ENCODE peak calls at places on chromosomes 5 and 9, in five cellular contexts. E is Peyer's patch, U is ovary, P is PC-9, X is prostate gland. L is an unnamed sample.

GRCh38 chr9:116390306-116391228 is 237.0 kb downstream of the PAPPA start:
- DNase-seq in X (no peak), E (no peak), P (no peak), U (no peak), L (no peak)

GRCh38 chr5:107274576-107274975 is 396.2 kb downstream of the EFNA5 start:
- DNase-seq in X (no peak), U (no peak), P (no peak), E (no peak), L (no peak)

GRCh38 chr9:130885422-130886375 is 10.9 kb downstream of the QRFP start:
- DNase-seq in P (no peak), E (no peak), U (no peak), X (no peak), L (no peak)

GRCh38 chr5:117203584-117203983 is 629.0 kb upstream of the SEMA6A start:
- DNase-seq in X (no peak), P (no peak), E (no peak), U (no peak), L (no peak)

GRCh38 chr9:132756214-132756799 is 86.0 kb downstream of the GTF3C4 start:
- DNase-seq in P (no peak), U (no peak), E (peak; percentile 18), X (no peak), L (no peak)

GRCh38 chr9:133505901-133506652 is 18.7 kb downstream of the MYMK start:
- DNase-seq in E (no peak), X (no peak), U (peak; percentile 83), P (no peak), L (no peak)

GRCh38 chr9:120931278-120932085 is 4.9 kb upstream of the TRAF1 start:
- DNase-seq in P (no peak), U (peak; percentile 61), X (no peak), E (peak; percentile 78), L (peak; percentile 89)

GRCh38 chr9:112288029-112288428 is 45.4 kb downstream of the PTBP3 start:
- DNase-seq in E (no peak), P (no peak), X (no peak), U (no peak), L (no peak)

GRCh38 chr5:79202076-79202475 is 33.9 kb upstream of the JMY start:
- DNase-seq in E (no peak), X (no peak), P (peak; percentile 80), U (no peak), L (no peak)

GRCh38 chr5:67552773-67553172 is 356.2 kb upstream of the CD180 start:
- DNase-seq in U (no peak), P (no peak), E (no peak), X (no peak), L (no peak)

GRCh38 chr9:14347408-14348224 is 33.7 kb upstream of the NFIB start:
- DNase-seq in U (no peak), X (no peak), E (no peak), P (no peak), L (no peak)

GRCh38 chr9:127899200-127899943 is at the start of gene ST6GALNAC6:
- DNase-seq in P (no peak), E (peak; percentile 83), X (no peak), U (peak; percentile 82), L (peak; percentile 76)

GRCh38 chr5:76944638-76945037 is 8.2 kb upstream of the CRHBP start:
- DNase-seq in P (no peak), X (no peak), U (no peak), E (no peak), L (no peak)

GRCh38 chr9:6356441-6356840 is 28.3 kb downstream of the TPD52L3 start:
- DNase-seq in X (no peak), U (no peak), P (no peak), E (no peak), L (no peak)

GRCh38 chr5:30768061-30768460 is 425.4 kb upstream of the CDH6 start:
- DNase-seq in P (no peak), E (no peak), U (no peak), X (no peak), L (no peak)

GRCh38 chr5:107365355-107366109 is 305.2 kb downstream of the EFNA5 start:
- DNase-seq in U (no peak), P (no peak), E (no peak), X (no peak), L (no peak)

GRCh38 chr5:10576121-10576789 is 12.4 kb downstream of the ANKRD33B start:
- DNase-seq in U (no peak), P (no peak), X (no peak), E (no peak), L (no peak)

GRCh38 chr9:95010431-95010838 is 283.9 kb downstream of the AOPEP start:
- DNase-seq in X (no peak), E (no peak), P (no peak), U (no peak), L (no peak)

GRCh38 chr5:28707706-28708105 is 1669.3 kb upstream of the CDH9 start:
- DNase-seq in X (no peak), P (no peak), U (no peak), E (no peak), L (no peak)

GRCh38 chr5:16788957-16789356 is 147.1 kb downstream of the MYO10 start:
- DNase-seq in E (no peak), X (no peak), U (no peak), P (no peak), L (no peak)

GRCh38 chr5:16794381-16794913 is 141.6 kb downstream of the MYO10 start:
- DNase-seq in U (no peak), P (no peak), X (no peak), E (no peak), L (no peak)

GRCh38 chr5:16792278-16793275 is 143.5 kb downstream of the MYO10 start:
- DNase-seq in E (no peak), X (no peak), P (no peak), U (no peak), L (no peak)

GRCh38 chr5:16787278-16787677 is 148.8 kb downstream of the MYO10 start:
- DNase-seq in E (no peak), P (no peak), U (no peak), X (peak; percentile 62), L (no peak)

DNA sequence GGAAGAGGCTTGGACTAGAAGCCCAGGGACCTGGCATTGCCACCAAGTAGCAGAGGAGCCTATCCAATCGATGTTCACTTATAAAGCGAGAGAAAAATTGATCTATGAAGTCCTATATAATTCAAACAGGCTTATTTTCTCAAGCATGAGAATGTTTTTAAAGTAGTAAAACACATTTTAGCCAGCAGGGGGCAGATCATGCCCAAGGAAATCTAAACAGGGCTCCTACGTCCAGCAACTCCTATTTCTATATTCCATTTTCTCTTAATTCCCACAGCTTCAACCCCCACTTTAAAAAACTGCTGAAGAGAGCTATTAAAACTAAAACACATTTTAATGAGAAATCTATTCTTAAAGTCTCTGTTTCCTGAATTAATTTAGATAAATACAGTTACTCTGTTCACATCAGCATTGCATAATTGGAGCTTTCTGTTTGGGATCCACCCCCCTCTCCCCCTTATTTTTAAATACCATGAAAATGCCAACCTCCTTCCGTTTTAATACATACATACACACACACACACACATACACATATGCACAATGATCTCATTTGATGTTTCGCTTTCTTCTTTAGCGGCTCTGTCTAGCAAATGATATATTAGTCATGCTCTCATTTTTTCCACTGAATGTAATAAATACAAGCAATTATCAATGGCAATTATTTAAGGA is 144.9 kb downstream of the MYO10 start:
- DNase-seq in U (peak; percentile 49), P (peak; percentile 48), X (peak; percentile 51), E (no peak), L (peak; percentile 35)
- TF ChIP-seq CTCF in U (peak; percentile 83), P (peak; percentile 92), X (peak; percentile 77), E (peak; percentile 77), L (peak; percentile 84)

DNA sequence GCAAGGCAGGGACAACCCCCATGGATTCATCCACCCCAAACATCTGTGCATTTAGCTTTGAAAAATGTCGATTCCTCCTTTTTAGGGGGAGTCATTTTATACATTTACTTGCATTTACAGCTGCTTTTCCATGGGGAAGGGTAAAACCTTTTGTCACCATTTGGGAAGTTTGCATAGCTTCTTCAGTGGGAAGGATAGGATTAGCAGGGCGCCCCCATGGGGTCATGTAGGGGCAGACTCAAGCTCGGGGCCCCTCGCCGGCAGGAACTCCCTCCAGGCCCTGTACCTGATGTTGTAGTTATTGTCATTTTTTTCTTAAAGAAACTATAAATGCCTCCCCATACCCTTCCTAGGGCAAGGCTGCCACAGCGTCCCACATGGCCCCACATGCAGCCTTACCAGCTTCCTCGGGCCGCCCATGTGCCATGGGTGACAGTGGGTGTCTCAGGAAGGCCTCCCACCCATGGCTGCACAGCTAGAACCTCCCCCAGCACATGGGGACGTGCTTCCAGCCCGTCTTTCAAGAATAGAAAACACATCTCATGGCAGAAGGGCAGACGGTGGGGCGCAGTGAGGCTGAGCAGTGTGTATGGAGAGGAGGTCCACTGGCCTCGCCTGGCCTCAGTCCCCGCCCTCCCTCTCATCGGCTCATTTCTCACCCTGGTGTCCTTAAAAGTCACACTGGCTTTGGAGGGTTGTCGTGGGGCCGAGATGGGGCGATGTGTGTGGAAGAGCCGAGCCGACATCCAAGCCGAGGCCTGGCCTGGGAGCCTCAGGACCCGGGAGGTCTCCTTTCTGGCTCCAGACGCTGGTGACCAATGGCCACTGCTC is 76.1 kb upstream of the OTULINL start:
- DNase-seq in X (no peak), E (no peak), U (no peak), P (no peak), L (no peak)
- TF ChIP-seq CTCF in X (no peak), E (no peak), U (no peak), P (no peak), L (no peak)

DNA sequence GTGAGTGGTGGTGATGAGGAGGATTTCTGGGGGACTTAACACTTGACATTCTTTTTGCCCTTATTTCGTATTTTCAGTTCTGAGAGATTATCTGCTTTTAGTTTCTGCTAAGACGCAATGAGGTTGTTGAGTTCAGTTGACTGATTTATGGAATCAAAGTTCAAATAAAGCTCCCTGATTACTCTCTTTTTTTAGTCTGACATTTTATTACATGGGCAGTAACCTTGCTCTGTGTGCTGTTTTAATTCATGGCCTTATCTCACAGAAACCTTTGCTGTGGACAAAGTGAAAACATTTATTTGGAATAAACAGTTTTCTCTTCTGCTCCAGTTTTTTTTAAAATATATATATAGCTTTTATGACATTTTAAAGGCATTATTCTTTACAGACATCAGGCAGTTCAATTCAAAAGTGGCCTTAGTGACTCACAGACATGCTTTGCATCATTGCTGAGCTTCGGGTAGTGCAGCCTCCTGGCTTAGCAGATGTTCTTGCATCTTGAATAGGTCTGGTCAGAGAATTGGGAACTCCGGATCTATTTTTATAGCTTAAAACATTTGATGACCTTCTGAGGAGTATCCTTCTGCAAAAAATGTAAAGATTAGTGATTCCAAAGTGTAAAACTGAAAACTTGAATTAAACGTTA is 162.9 kb downstream of the FAM170A start:
- DNase-seq in X (no peak), P (no peak), E (no peak), U (no peak), L (no peak)
- TF ChIP-seq CTCF in X (no peak), P (no peak), E (no peak), U (no peak), L (no peak)

DNA sequence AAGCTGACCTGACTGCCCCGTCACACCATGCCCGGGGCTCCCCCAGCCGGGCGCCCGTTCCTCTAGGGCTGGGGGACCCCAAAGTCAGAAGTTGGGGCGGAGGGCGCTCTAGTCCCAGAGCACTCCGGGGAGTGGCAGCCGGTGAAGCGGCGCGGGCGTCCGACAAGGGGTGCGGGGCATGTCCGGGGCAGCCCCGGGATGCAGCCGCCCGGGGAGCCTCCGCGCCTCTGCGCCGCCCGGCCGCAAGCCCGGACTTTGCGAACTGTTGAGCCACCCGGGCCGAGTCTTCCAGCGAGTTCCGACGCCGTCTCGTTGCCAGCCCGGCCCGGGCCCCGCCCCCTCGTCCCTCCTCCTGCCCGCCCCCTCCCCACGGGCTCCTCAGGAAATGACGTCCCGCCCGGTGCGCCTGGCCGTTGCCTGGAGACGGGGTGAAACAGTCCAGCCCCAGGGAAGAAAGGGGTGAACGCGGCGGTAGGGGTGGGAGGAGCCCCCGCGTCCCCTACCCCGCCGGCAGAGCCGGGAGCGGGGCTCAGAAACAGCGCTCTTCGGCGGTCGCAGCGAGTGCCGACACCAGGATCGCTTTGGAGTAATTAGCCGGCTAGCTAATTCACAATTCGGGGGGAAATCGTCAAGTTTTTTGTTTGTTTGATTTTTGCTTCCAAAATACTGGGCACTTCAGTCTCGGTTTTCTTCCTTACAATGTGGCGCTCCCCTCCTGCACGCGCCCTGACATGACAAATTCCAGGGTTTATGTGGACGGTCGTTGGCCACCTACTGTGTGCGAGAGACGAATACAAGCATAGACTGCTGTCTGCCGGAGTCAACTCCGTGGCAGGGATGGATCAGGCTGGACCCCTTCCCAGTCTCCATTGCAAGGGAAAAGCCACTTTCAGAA is at the start of gene WHRN:
- DNase-seq in P (peak; percentile 79), E (peak; percentile 97), U (peak; percentile 97), X (peak; percentile 95), L (peak; percentile 91)
- TF ChIP-seq CTCF in P (no peak), E (no peak), U (no peak), X (no peak), L (no peak)